ENCODE peak calls at places on chromosome 13, in nine cellular contexts. One of them, this sample, is unnamed.

GRCh38 chr13:23579072-23579885 is 9.1 kb downstream of the TNFRSF19 start:
- DNase-seq in NCI-H82: peak
- DNase-seq in Peyer's patch: peak
- DNase-seq in HT1080: peak
- DNase-seq in PC-3: peak
- DNase-seq in A549: peak
- DNase-seq in kidney glomerular epithelial cell: peak
- DNase-seq in RWPE1: peak
- DNase-seq in epithelial cell of prostate: no peak
- DNase-seq in this sample: peak

GRCh38 chr13:41652735-41653361 is 195.5 kb downstream of the RGCC start:
- DNase-seq in NCI-H82: peak
- DNase-seq in Peyer's patch: peak
- DNase-seq in HT1080: peak
- DNase-seq in PC-3: peak
- DNase-seq in A549: peak
- DNase-seq in kidney glomerular epithelial cell: peak
- DNase-seq in RWPE1: peak
- DNase-seq in epithelial cell of prostate: no peak
- DNase-seq in this sample: peak

GRCh38 chr13:33213024-33213795 is 72.3 kb downstream of the STARD13 start:
- DNase-seq in NCI-H82: peak
- DNase-seq in Peyer's patch: no peak
- DNase-seq in HT1080: no peak
- DNase-seq in PC-3: no peak
- DNase-seq in A549: no peak
- DNase-seq in kidney glomerular epithelial cell: peak
- DNase-seq in RWPE1: peak
- DNase-seq in epithelial cell of prostate: peak
- DNase-seq in this sample: no peak

GRCh38 chr13:60028021-60028420 is 135.7 kb downstream of the DIAPH3 start:
- DNase-seq in NCI-H82: no peak
- DNase-seq in Peyer's patch: no peak
- DNase-seq in HT1080: no peak
- DNase-seq in PC-3: no peak
- DNase-seq in A549: no peak
- DNase-seq in kidney glomerular epithelial cell: no peak
- DNase-seq in RWPE1: no peak
- DNase-seq in epithelial cell of prostate: no peak
- DNase-seq in this sample: no peak

GRCh38 chr13:36026556-36026955 is 104.6 kb downstream of the DCLK1 start:
- DNase-seq in NCI-H82: no peak
- DNase-seq in Peyer's patch: no peak
- DNase-seq in HT1080: no peak
- DNase-seq in PC-3: no peak
- DNase-seq in A549: no peak
- DNase-seq in kidney glomerular epithelial cell: no peak
- DNase-seq in RWPE1: no peak
- DNase-seq in epithelial cell of prostate: no peak
- DNase-seq in this sample: no peak

GRCh38 chr13:32726374-32727037 is 140.3 kb downstream of the PDS5B start:
- DNase-seq in NCI-H82: no peak
- DNase-seq in Peyer's patch: no peak
- DNase-seq in HT1080: no peak
- DNase-seq in PC-3: no peak
- DNase-seq in A549: no peak
- DNase-seq in kidney glomerular epithelial cell: no peak
- DNase-seq in RWPE1: no peak
- DNase-seq in epithelial cell of prostate: no peak
- DNase-seq in this sample: no peak

GRCh38 chr13:107807306-107808073 is 407.8 kb downstream of the LIG4 start:
- DNase-seq in NCI-H82: no peak
- DNase-seq in Peyer's patch: no peak
- DNase-seq in HT1080: no peak
- DNase-seq in PC-3: peak
- DNase-seq in A549: no peak
- DNase-seq in kidney glomerular epithelial cell: no peak
- DNase-seq in RWPE1: no peak
- DNase-seq in epithelial cell of prostate: no peak
- DNase-seq in this sample: no peak

GRCh38 chr13:105971312-105971711 is 564.1 kb downstream of the EFNB2 start:
- DNase-seq in NCI-H82: peak
- DNase-seq in Peyer's patch: no peak
- DNase-seq in HT1080: no peak
- DNase-seq in PC-3: no peak
- DNase-seq in A549: no peak
- DNase-seq in kidney glomerular epithelial cell: no peak
- DNase-seq in RWPE1: no peak
- DNase-seq in epithelial cell of prostate: no peak
- DNase-seq in this sample: no peak

GRCh38 chr13:52994865-52995264 is 33.7 kb upstream of the OLFM4 start:
- DNase-seq in NCI-H82: peak
- DNase-seq in Peyer's patch: no peak
- DNase-seq in HT1080: no peak
- DNase-seq in PC-3: no peak
- DNase-seq in A549: no peak
- DNase-seq in kidney glomerular epithelial cell: no peak
- DNase-seq in RWPE1: no peak
- DNase-seq in epithelial cell of prostate: no peak
- DNase-seq in this sample: no peak

GRCh38 chr13:51623473-51623872 is 39.2 kb downstream of the WDFY2 start:
- DNase-seq in NCI-H82: peak
- DNase-seq in Peyer's patch: no peak
- DNase-seq in HT1080: no peak
- DNase-seq in PC-3: no peak
- DNase-seq in A549: no peak
- DNase-seq in kidney glomerular epithelial cell: no peak
- DNase-seq in RWPE1: no peak
- DNase-seq in epithelial cell of prostate: no peak
- DNase-seq in this sample: peak

GRCh38 chr13:41345165-41345920 is 34.3 kb downstream of the NAA16 start:
- DNase-seq in NCI-H82: no peak
- DNase-seq in Peyer's patch: no peak
- DNase-seq in HT1080: no peak
- DNase-seq in PC-3: no peak
- DNase-seq in A549: no peak
- DNase-seq in kidney glomerular epithelial cell: no peak
- DNase-seq in RWPE1: no peak
- DNase-seq in epithelial cell of prostate: no peak
- DNase-seq in this sample: no peak

GRCh38 chr13:112132142-112132541 is 65.2 kb downstream of the SOX1 start:
- DNase-seq in NCI-H82: no peak
- DNase-seq in Peyer's patch: no peak
- DNase-seq in HT1080: no peak
- DNase-seq in PC-3: no peak
- DNase-seq in A549: no peak
- DNase-seq in kidney glomerular epithelial cell: no peak
- DNase-seq in RWPE1: no peak
- DNase-seq in epithelial cell of prostate: no peak
- DNase-seq in this sample: no peak